ENCODE peak calls at places on chromosomes 6 and 20, in five cellular contexts. W, R, P, E and M are unnamed samples.

GRCh38 chr6:88709819-88710246 is 253.6 kb downstream of the RNGTT start:
- DNase-seq in W (no peak), R (no peak), E (no peak), P (no peak), M (no peak)

GRCh38 chr6:138245751-138246150 is 27.5 kb upstream of the PBOV1 start:
- DNase-seq in P (no peak), W (no peak), R (no peak), E (no peak), M (no peak)

GRCh38 chr20:51661609-51662178 is 106.5 kb downstream of the ATP9A start:
- DNase-seq in W (peak; percentile 37), E (no peak), P (no peak), R (peak; percentile 79), M (peak; percentile 67)

GRCh38 chr6:118372413-118372812 is 175.7 kb upstream of the PLN start:
- DNase-seq in P (no peak), E (no peak), R (peak; percentile 62), W (no peak), M (no peak)

GRCh38 chr6:46269447-46270229 is 98.9 kb upstream of the ENPP5 start:
- DNase-seq in P (no peak), R (no peak), W (no peak), E (no peak), M (no peak)

GRCh38 chr6:13559251-13559650 is 15.2 kb upstream of the SIRT5 start:
- DNase-seq in E (no peak), W (no peak), R (no peak), P (no peak), M (no peak)

GRCh38 chr20:4064118-4064962 is 49.0 kb upstream of the RNF24 start:
- DNase-seq in R (peak; percentile 93), P (no peak), E (no peak), W (no peak), M (no peak)

GRCh38 chr6:116190550-116190949 is 63.3 kb downstream of the TSPYL4 start:
- DNase-seq in E (no peak), W (no peak), P (no peak), R (peak; percentile 88), M (no peak)

GRCh38 chr6:35919085-35919826 is 1.6 kb downstream of the SRPK1 start:
- DNase-seq in P (no peak), R (peak; percentile 57), E (peak; percentile 38), W (peak; percentile 16), M (no peak)

GRCh38 chr6:117573006-117573680 is 29.2 kb downstream of the GOPC start:
- DNase-seq in E (no peak), P (no peak), W (no peak), R (no peak), M (no peak)

GRCh38 chr6:84447651-84448050 is 220.2 kb upstream of the CEP162 start:
- DNase-seq in W (no peak), P (no peak), E (no peak), R (no peak), M (no peak)

GRCh38 chr20:5070081-5070480 is 49.7 kb downstream of the PCNA start:
- DNase-seq in R (no peak), P (no peak), E (no peak), W (no peak), M (no peak)

GRCh38 chr6:56756791-56757582 is 114.3 kb upstream of the DST start:
- DNase-seq in R (peak; percentile 45), W (no peak), E (no peak), P (no peak), M (no peak)

GRCh38 chr6:105136433-105137350 is 43.1 kb downstream of the POPDC3 start:
- DNase-seq in W (peak; percentile 47), R (peak; percentile 59), E (no peak), P (peak; percentile 1), M (no peak)

GRCh38 chr6:27592481-27593199 is 119.7 kb upstream of the ZNF184 start:
- DNase-seq in W (peak; percentile 95), P (peak; percentile 4), R (peak; percentile 90), E (peak; percentile 11), M (peak; percentile 54)

GRCh38 chr6:111555041-111555440 is 50.6 kb downstream of the TRAF3IP2 start:
- DNase-seq in W (no peak), P (no peak), R (peak; percentile 43), E (no peak), M (no peak)

GRCh38 chr6:108942556-108943492 is 94.6 kb downstream of the ARMC2 start:
- DNase-seq in R (no peak), E (peak; percentile 57), P (peak; percentile 61), W (no peak), M (peak; percentile 87)

GRCh38 chr6:13526718-13527668 is 39.6 kb upstream of the GFOD1 start:
- DNase-seq in R (no peak), W (peak; percentile 83), P (no peak), E (peak; percentile 98), M (peak; percentile 95)

GRCh38 chr6:3620937-3621336 is 130.6 kb downstream of the PXDC1 start:
- DNase-seq in W (no peak), E (no peak), R (no peak), P (no peak), M (no peak)

GRCh38 chr6:3348821-3349220 is 90.1 kb downstream of the PSMG4 start:
- DNase-seq in P (no peak), W (no peak), E (no peak), R (no peak), M (peak; percentile 73)

GRCh38 chr20:24720957-24721356 is 228.1 kb upstream of the CST7 start:
- DNase-seq in P (no peak), E (no peak), R (no peak), W (no peak), M (no peak)

GRCh38 chr6:68559052-68559451 is 76.0 kb upstream of the ADGRB3 start:
- DNase-seq in W (no peak), P (no peak), R (no peak), E (no peak), M (no peak)

GRCh38 chr20:23086056-23086551 is at the start of gene CD93:
- DNase-seq in R (peak; percentile 10), E (no peak), W (peak; percentile 69), P (no peak), M (peak; percentile 45)

GRCh38 chr20:1533059-1533458 is 24.4 kb downstream of the SIRPD start:
- DNase-seq in P (no peak), W (no peak), R (no peak), E (no peak), M (peak; percentile 31)

GRCh38 chr6:144951730-144952437 is 666.7 kb downstream of the UTRN start:
- DNase-seq in E (no peak), P (no peak), R (no peak), W (no peak), M (no peak)

GRCh38 chr6:45949256-45949655 is 66.4 kb downstream of the CLIC5 start:
- DNase-seq in E (no peak), P (no peak), W (no peak), R (no peak), M (no peak)

GRCh38 chr6:166168616-166169548 is 1.2 kb upstream of the TBXT start:
- DNase-seq in P (no peak), E (no peak), R (no peak), W (peak; percentile 45), M (no peak)

GRCh38 chr6:166167258-166167731 is 356 bp downstream of the TBXT start:
- DNase-seq in E (no peak), W (peak; percentile 52), R (no peak), P (no peak), M (no peak)

GRCh38 chr6:166167801-166168615 is at the start of gene TBXT:
- DNase-seq in R (no peak), P (no peak), W (peak; percentile 92), E (peak; percentile 64), M (no peak)

GRCh38 chr6:166165558-166166313 is 1.9 kb downstream of the TBXT start:
- DNase-seq in W (no peak), E (no peak), R (no peak), P (no peak), M (no peak)

GRCh38 chr6:166166314-166167257 is 1.1 kb downstream of the TBXT start:
- DNase-seq in E (no peak), P (no peak), W (no peak), R (no peak), M (no peak)
- H3K4me3 ChIP-seq in E (no peak overlapping the region), P (no peak overlapping the region), W (peak overlapping the region; percentile 65), R (no peak overlapping the region), M (no peak overlapping the region)

GRCh38 chr20:36082516-36082915 is 72.0 kb upstream of the EPB41L1 start:
- DNase-seq in W (no peak), E (no peak), P (no peak), R (no peak), M (no peak)

GRCh38 chr20:36086767-36087166 is 67.8 kb upstream of the EPB41L1 start:
- DNase-seq in P (no peak), R (no peak), E (no peak), W (no peak), M (no peak)

GRCh38 chr20:36084356-36084755 is 70.2 kb upstream of the EPB41L1 start:
- DNase-seq in W (no peak), R (no peak), E (no peak), P (no peak), M (no peak)

GRCh38 chr20:36084897-36085617 is 69.5 kb upstream of the EPB41L1 start:
- DNase-seq in W (no peak), E (no peak), P (no peak), R (no peak), M (no peak)

GRCh38 chr20:36085686-36086267 is 68.8 kb upstream of the EPB41L1 start:
- DNase-seq in W (no peak), R (peak; percentile 60), P (no peak), E (no peak), M (no peak)
- H3K4me3 ChIP-seq in W (no peak overlapping the region), R (no peak overlapping the region), P (no peak overlapping the region), E (no peak overlapping the region), M (no peak overlapping the region)

GRCh38 chr20:32036716-32037355 is 15.2 kb upstream of the HCK start:
- DNase-seq in E (peak; percentile 80), W (no peak), R (peak; percentile 47), P (no peak), M (no peak)
- H3K4me3 ChIP-seq in E (no peak overlapping the region), W (no peak overlapping the region), R (no peak overlapping the region), P (no peak overlapping the region), M (no peak overlapping the region)

GRCh38 chr6:69887714-69888345 is 21.5 kb downstream of the COL19A1 start:
- DNase-seq in W (no peak), P (no peak), E (no peak), R (no peak), M (no peak)
- H3K4me3 ChIP-seq in W (no peak overlapping the region), P (no peak overlapping the region), E (no peak overlapping the region), R (no peak overlapping the region), M (no peak overlapping the region)

GRCh38 chr6:17277256-17277655 is 3.9 kb upstream of the RBM24 start:
- DNase-seq in P (no peak), W (no peak), E (no peak), R (no peak), M (no peak)
- H3K4me3 ChIP-seq in P (no peak overlapping the region), W (no peak overlapping the region), E (no peak overlapping the region), R (no peak overlapping the region), M (no peak overlapping the region)

GRCh38 chr20:6122111-6122872 is 538 bp downstream of the FERMT1 start:
- DNase-seq in E (no peak), P (no peak), R (peak; percentile 45), W (no peak), M (no peak)
- H3K4me3 ChIP-seq in E (no peak overlapping the region), P (no peak overlapping the region), R (peak overlapping the region; percentile 47), W (peak overlapping the region; percentile 40), M (no peak overlapping the region)